ENCODE peak calls at places on chromosomes 2 and 18, in seven cellular contexts. T is stimulated activated CD4-positive, alpha-beta T cell treated with anti-CD3 and anti-CD28 coated beads, TNF-alpha, amount 100 ng/mL, for 1 hour; Y is NCI-H82; H is stimulated activated naive B cell treated with anti-CD40 and anti-IgM and Interleukin-4, amounts not matched to agents 10 μg/mL and 1 μg/mL and 100 μg/mL, for 72 hours; Q is body of pancreas; P is foreskin fibroblast; M is NCI-H1436 treated with DMSO at 0.1 percent for 48 hours. N is an unnamed sample.

GRCh38 chr2:33136570-33136969 is 189.8 kb downstream of the LTBP1 start:
- DNase-seq in T (no peak), P (no peak), Q (no peak), H (no peak), Y (no peak), M (no peak), N (no peak)

GRCh38 chr18:12747530-12748315 is 44.9 kb downstream of the PSMG2 start:
- DNase-seq in Y (no peak), M (no peak), T (no peak), H (no peak), P (no peak), Q (no peak), N (no peak)

GRCh38 chr18:62264984-62265383 is 60.1 kb upstream of the TNFRSF11A start:
- DNase-seq in T (no peak), Q (no peak), H (no peak), P (no peak), M (no peak), Y (no peak), N (no peak)

GRCh38 chr2:30871980-30872789 is 64.9 kb upstream of the CAPN13 start:
- DNase-seq in P (no peak), M (no peak), T (no peak), Q (no peak), H (no peak), Y (no peak), N (no peak)

GRCh38 chr2:124877065-124877671 is 852.1 kb downstream of the CNTNAP5 start:
- DNase-seq in T (no peak), Y (no peak), H (no peak), P (peak), M (no peak), Q (no peak), N (no peak)

GRCh38 chr2:135074216-135074615 is 22.1 kb downstream of the RAB3GAP1 start:
- DNase-seq in H (no peak), Q (peak), M (no peak), P (no peak), T (no peak), Y (no peak), N (peak)

GRCh38 chr2:237875234-237876055 is 16.0 kb downstream of the RAMP1 start:
- DNase-seq in Y (no peak), T (no peak), P (no peak), Q (no peak), H (no peak), M (no peak), N (no peak)

GRCh38 chr2:31433541-31433940 is 19.0 kb upstream of the XDH start:
- DNase-seq in H (no peak), T (no peak), Q (no peak), P (no peak), Y (no peak), M (no peak), N (no peak)

GRCh38 chr18:13035249-13035914 is 44.2 kb downstream of the CEP192 start:
- DNase-seq in Y (no peak), M (no peak), Q (no peak), H (no peak), T (no peak), P (no peak), N (no peak)

GRCh38 chr2:96792772-96793749 is 23.0 kb upstream of the CNNM3 start:
- DNase-seq in Y (peak), Q (no peak), P (no peak), M (no peak), T (no peak), H (no peak), N (no peak)

GRCh38 chr2:158975271-158975921 is 7.0 kb downstream of the TANC1 start:
- DNase-seq in Q (no peak), H (no peak), T (no peak), P (no peak), M (no peak), Y (no peak), N (no peak)

GRCh38 chr2:181902625-181903024 is 11.1 kb downstream of the ITPRID2 start:
- DNase-seq in H (no peak), Y (no peak), M (no peak), Q (no peak), P (no peak), T (no peak), N (no peak)

GRCh38 chr2:1140389-1141003 is 189.8 kb downstream of the SNTG2 start:
- DNase-seq in P (no peak), Y (peak), H (peak), T (peak), Q (peak), M (no peak), N (no peak)

GRCh38 chr2:28161466-28161865 is 231.2 kb upstream of the FOSL2 start:
- DNase-seq in P (peak), Y (no peak), H (no peak), Q (no peak), T (no peak), M (no peak), N (no peak)

GRCh38 chr2:30321466-30321865 is 90.1 kb downstream of the LBH start:
- DNase-seq in Q (no peak), H (no peak), T (no peak), Y (no peak), P (peak), M (no peak), N (no peak)

GRCh38 chr2:158734442-158734841 is 60.7 kb upstream of the DAPL1 start:
- DNase-seq in Y (no peak), M (no peak), T (no peak), P (no peak), H (no peak), Q (no peak), N (no peak)

GRCh38 chr2:186486651-186487647 is 889 bp downstream of the ZC3H15 start:
- DNase-seq in M (no peak), H (no peak), T (no peak), Q (no peak), P (no peak), Y (peak), N (no peak)

GRCh38 chr2:44203542-44203941 is 34.9 kb downstream of the PPM1B start:
- DNase-seq in H (no peak), T (no peak), M (no peak), Q (no peak), P (no peak), Y (no peak), N (no peak)

N was measured in stomach.